ENCODE peak calls at places on chromosomes 3 and 15, in four cellular contexts. T, N, X and F are unnamed samples.

GRCh38 chr3:39325223-39325622 is 4.3 kb upstream of the CCR8 start:
- DNase-seq in X (no peak), T (no peak), N (no peak), F (no peak)

GRCh38 chr3:126481808-126482502 is 6.3 kb upstream of the ZXDC start:
- DNase-seq in T (peak; percentile 27), N (no peak), X (no peak), F (no peak)

GRCh38 chr3:14118400-14119165 is 6.1 kb downstream of the CHCHD4 start:
- DNase-seq in N (no peak), X (no peak), T (peak; percentile 62), F (no peak)

GRCh38 chr15:26126070-26126469 is 262.9 kb upstream of the ATP10A start:
- DNase-seq in N (no peak), T (no peak), X (no peak), F (no peak)

GRCh38 chr3:146827836-146828235 is 222.7 kb upstream of the PLSCR5 start:
- DNase-seq in N (no peak), X (no peak), T (no peak), F (no peak)

GRCh38 chr3:87236093-87236492 is 9.0 kb downstream of the CHMP2B start:
- DNase-seq in X (no peak), T (no peak), N (no peak), F (peak; percentile 50)

GRCh38 chr3:157160652-157161480 is 919 bp upstream of the CCNL1 start:
- DNase-seq in T (peak; percentile 94), X (peak; percentile 55), N (no peak), F (peak; percentile 68)

GRCh38 chr15:39586387-39587171 is 5.7 kb downstream of the THBS1 start:
- DNase-seq in T (peak; percentile 83), N (no peak), X (no peak), F (no peak)

GRCh38 chr3:168939651-168940238 is 723.8 kb downstream of the MECOM start:
- DNase-seq in T (no peak), X (no peak), N (no peak), F (no peak)

GRCh38 chr15:55998478-55998877 is 5.1 kb upstream of the NEDD4 start:
- DNase-seq in X (no peak), N (no peak), T (no peak), F (no peak)

GRCh38 chr3:39398700-39399099 is 7.8 kb upstream of the RPSA start:
- DNase-seq in T (no peak), N (no peak), X (no peak), F (no peak)

GRCh38 chr3:23831517-23832394 is 26.0 kb downstream of the UBE2E1 start:
- DNase-seq in T (no peak), N (no peak), X (no peak), F (no peak)

GRCh38 chr3:197327701-197328100 is 29.3 kb upstream of the DLG1 start:
- DNase-seq in T (peak; percentile 56), N (no peak), X (no peak), F (no peak)

GRCh38 chr3:63067999-63068645 is 192.9 kb upstream of the CADPS start:
- DNase-seq in N (peak; percentile 60), T (peak; percentile 24), X (no peak), F (peak; percentile 75)

GRCh38 chr3:119602676-119603075 is 5.0 kb downstream of the PLA1A start:
- DNase-seq in T (no peak), N (no peak), X (no peak), F (no peak)

GRCh38 chr3:47318921-47319320 is 36.2 kb downstream of the KLHL18 start:
- DNase-seq in N (no peak), X (no peak), T (peak; percentile 28), F (no peak)

GRCh38 chr15:77525907-77526581 is 105.4 kb downstream of the HMG20A start:
- DNase-seq in T (no peak), N (no peak), X (no peak), F (no peak)

GRCh38 chr3:129277829-129278271 is 820 bp upstream of the HMCES start:
- DNase-seq in T (peak; percentile 19), X (peak; percentile 39), N (peak; percentile 56), F (peak; percentile 55)

GRCh38 chr15:84611631-84612030 is 10.8 kb downstream of the ZSCAN2 start:
- DNase-seq in X (no peak), T (peak; percentile 52), N (no peak), F (no peak)

GRCh38 chr15:64013179-64014043 is 32.9 kb downstream of the DAPK2 start:
- DNase-seq in T (no peak), X (no peak), N (no peak), F (no peak)
- H3K56ac ChIP-seq in T (no peak overlapping the region), X (no peak overlapping the region), N (no peak overlapping the region), F (no peak overlapping the region)

GRCh38 chr3:48619541-48620524 is 1.7 kb downstream of the TMEM89 start:
- DNase-seq in N (no peak), X (no peak), T (no peak), F (no peak)

GRCh38 chr3:48621461-48621869 is at the start of gene TMEM89:
- DNase-seq in N (no peak), X (no peak), T (no peak), F (no peak)

GRCh38 chr3:48624767-48625166 is 3.2 kb upstream of the TMEM89 start:
- DNase-seq in X (no peak), N (no peak), T (no peak), F (no peak)

GRCh38 chr3:48625600-48625999 is 4.0 kb upstream of the TMEM89 start:
- DNase-seq in N (no peak), X (no peak), T (no peak), F (no peak)

DNA sequence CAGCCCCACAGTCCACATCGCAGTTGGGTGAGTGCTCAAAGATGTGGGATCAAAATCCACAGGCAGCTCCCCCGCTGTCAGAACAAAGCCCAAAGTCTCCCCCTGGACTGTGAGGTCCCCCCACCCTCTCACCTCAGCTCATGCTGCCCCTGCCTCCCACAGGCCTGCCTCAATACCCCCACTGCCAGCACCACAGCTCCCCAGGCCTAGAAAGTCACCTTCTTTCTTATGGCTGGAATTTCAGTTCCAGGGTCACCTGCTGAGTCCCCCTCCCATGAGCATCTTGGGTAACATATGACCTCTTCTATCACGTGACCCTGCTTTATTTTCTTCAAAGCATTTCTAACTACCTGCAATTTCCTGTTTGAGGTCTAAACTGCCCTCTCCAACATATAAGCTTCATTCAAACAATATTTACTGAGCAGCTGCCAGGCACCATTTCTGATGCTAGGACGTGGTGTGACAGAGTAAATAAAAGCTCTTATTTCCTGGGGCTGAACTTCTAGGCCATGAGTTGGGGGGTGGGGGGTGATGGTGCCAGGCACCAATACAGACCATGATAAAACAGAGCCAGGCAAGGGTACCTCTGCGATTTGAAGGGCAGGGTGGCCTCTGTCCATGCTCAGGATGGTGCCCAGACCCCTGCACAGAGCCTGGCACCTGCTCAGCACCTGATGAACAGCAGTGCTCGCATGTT is 2.4 kb upstream of the TMEM89 start:
- DNase-seq in N (no peak), X (no peak), T (no peak), F (no peak)
- H3K56ac ChIP-seq in N (no peak overlapping the region), X (no peak overlapping the region), T (no peak overlapping the region), F (no peak overlapping the region)

GRCh38 chr15:74960286-74960685 is 3.7 kb upstream of the RPP25 start:
- DNase-seq in T (no peak), N (no peak), X (no peak), F (no peak)

GRCh38 chr15:74958320-74958907 is 1.8 kb upstream of the RPP25 start:
- DNase-seq in X (peak; percentile 69), N (peak; percentile 63), T (no peak), F (peak; percentile 83)

GRCh38 chr15:74960995-74961588 is 4.5 kb upstream of the RPP25 start:
- DNase-seq in N (no peak), X (no peak), T (peak; percentile 48), F (no peak)

GRCh38 chr15:74958908-74959642 is 2.5 kb upstream of the RPP25 start:
- DNase-seq in X (peak; percentile 63), T (no peak), N (peak; percentile 59), F (peak; percentile 79)

DNA sequence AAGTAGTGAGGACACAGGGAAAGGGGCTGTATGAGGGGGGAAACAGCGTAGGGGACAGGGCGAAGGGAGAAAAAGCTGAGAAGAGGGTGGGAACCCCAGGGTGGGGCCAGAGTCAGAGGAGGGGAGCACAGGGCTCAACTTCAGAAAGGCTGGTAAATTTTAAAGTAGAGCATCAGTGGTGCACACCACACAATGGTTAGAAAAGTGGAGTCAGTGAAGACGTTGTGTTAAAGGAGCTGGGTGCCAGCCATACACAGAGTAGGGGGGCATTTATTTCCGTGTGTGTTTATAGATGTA is 3.0 kb upstream of the RPP25 start:
- DNase-seq in T (no peak), X (no peak), N (no peak), F (no peak)
- H3K56ac ChIP-seq in T (no peak overlapping the region), X (no peak overlapping the region), N (no peak overlapping the region), F (no peak overlapping the region)

DNA sequence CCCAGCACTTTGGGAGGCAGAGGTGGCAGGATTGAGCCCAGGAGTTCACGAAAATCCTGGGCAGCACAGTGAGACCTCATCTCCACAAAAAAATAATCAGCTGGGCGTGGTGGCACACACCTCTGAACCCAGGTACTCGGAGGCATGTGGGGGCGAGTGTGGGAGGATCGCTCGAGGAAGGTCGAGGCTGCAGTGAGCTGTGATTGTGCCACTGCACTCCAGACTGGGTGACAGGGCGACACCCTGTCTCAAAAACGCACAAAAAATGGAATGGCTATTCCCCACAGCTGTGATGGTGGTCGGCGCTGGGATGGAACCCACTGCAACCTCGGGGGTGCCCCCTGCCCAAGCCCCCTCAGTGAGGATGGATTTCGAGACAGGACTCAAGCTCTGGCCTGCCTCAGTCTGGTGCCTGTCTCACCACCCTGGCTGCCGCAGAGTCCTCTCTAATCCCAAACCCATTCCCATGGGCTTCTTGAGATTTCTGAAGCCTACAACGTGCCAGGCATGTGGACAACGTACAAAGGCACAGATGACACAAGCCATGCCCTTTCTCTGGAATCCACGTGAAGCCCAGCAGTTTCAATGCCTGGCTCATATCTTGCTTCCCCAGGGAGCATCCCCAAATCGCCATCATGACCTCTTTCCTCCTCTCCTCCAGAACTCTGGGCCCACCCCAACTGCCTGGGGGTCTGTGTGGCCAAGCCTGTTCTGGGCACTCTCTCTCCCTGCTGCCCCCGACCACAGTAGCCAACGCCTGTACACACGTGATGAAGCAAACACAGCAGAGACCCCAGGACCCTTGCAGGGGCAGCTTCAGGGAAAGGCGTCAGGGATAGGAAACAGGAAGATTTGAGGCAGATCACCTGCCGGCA is 32.4 kb downstream of the ADAMTS17 start:
- DNase-seq in X (no peak), T (no peak), N (no peak), F (no peak)
- H3K56ac ChIP-seq in X (no peak overlapping the region), T (no peak overlapping the region), N (no peak overlapping the region), F (no peak overlapping the region)

GRCh38 chr15:96470682-96471290 is 140.3 kb downstream of the NR2F2 start:
- DNase-seq in T (no peak), N (no peak), X (no peak), F (no peak)
- H3K56ac ChIP-seq in T (no peak overlapping the region), N (no peak overlapping the region), X (no peak overlapping the region), F (no peak overlapping the region)

GRCh38 chr15:73697033-73697467 is 12.9 kb downstream of the CD276 start:
- DNase-seq in T (peak; percentile 95), X (peak; percentile 76), N (no peak), F (peak; percentile 86)
- H3K56ac ChIP-seq in T (no peak overlapping the region), X (no peak overlapping the region), N (no peak overlapping the region), F (peak overlapping the region; percentile 51)